ENCODE peak calls at places on chromosomes 2 and 18, in ten cellular contexts. U is cardiac muscle cell; E is WERI-Rb-1; N is thyroid gland; F is heart left ventricle; R is A673; M is gastrocnemius medialis; L is effector memory CD4-positive, alpha-beta T cell; P is AG04450; J is mesendoderm. W is an unnamed sample.

GRCh38 chr2:46164581-46165301 is 132.5 kb upstream of the EPAS1 start:
- DNase-seq in M (peak; percentile 55), N (peak; percentile 38), U (no peak), R (no peak), E (peak; percentile 84), P (peak; percentile 86), L (no peak), F (peak; percentile 85), J (peak; percentile 24), W (no peak)

GRCh38 chr2:109211324-109211723 is 82.3 kb downstream of the SH3RF3 start:
- DNase-seq in L (no peak), N (no peak), P (no peak), E (no peak), R (no peak), U (no peak), M (no peak), J (peak; percentile 52), F (no peak), W (no peak)

GRCh38 chr2:13968811-13969210 is 663.7 kb upstream of the LRATD1 start:
- DNase-seq in E (no peak), P (no peak), M (no peak), L (no peak), F (no peak), N (no peak), J (no peak), U (no peak), R (no peak), W (no peak)

GRCh38 chr2:201228271-201228911 is 31.9 kb upstream of the CASP8 start:
- DNase-seq in J (peak; percentile 47), U (no peak), E (no peak), F (no peak), L (no peak), P (no peak), M (no peak), R (no peak), N (no peak), W (no peak)

GRCh38 chr2:64654063-64654811 is 524 bp upstream of the SERTAD2 start:
- DNase-seq in N (peak; percentile 82), F (peak; percentile 89), P (peak; percentile 44), U (peak; percentile 87), M (peak; percentile 77), R (peak; percentile 92), J (peak; percentile 97), L (peak; percentile 58), E (peak; percentile 78), W (peak; percentile 93)

GRCh38 chr2:85992611-85993010 is 103.8 kb upstream of the ST3GAL5 start:
- DNase-seq in R (no peak), M (no peak), J (no peak), N (no peak), L (no peak), U (no peak), F (no peak), P (no peak), E (no peak), W (no peak)

GRCh38 chr18:62637807-62638687 is 77.3 kb upstream of the PHLPP1 start:
- DNase-seq in U (peak; percentile 16), R (peak; percentile 57), M (no peak), E (peak; percentile 55), N (no peak), J (peak; percentile 62), L (peak; percentile 6), P (no peak), F (no peak), W (no peak)

GRCh38 chr2:119264781-119265692 is 41.4 kb downstream of the STEAP3 start:
- DNase-seq in J (peak; percentile 69), E (peak; percentile 69), R (peak; percentile 54), M (peak; percentile 68), N (peak; percentile 48), F (peak; percentile 37), P (no peak), L (no peak), U (peak; percentile 73), W (no peak)

GRCh38 chr2:110678457-110679336 is 834 bp upstream of the BUB1 start:
- DNase-seq in N (peak; percentile 14), U (peak; percentile 30), P (no peak), M (no peak), E (peak; percentile 13), L (no peak), R (peak; percentile 40), F (no peak), J (peak; percentile 17), W (peak; percentile 44)

GRCh38 chr2:231711677-231712461 is 3.5 kb downstream of the PTMA start:
- DNase-seq in F (no peak), L (peak; percentile 38), M (no peak), N (no peak), E (no peak), U (no peak), R (no peak), P (no peak), J (no peak), W (no peak)

GRCh38 chr2:24253303-24253919 is 78.6 kb downstream of the FAM228A start:
- DNase-seq in M (peak; percentile 39), P (no peak), J (peak; percentile 45), L (no peak), R (peak; percentile 13), U (no peak), E (no peak), F (no peak), N (no peak), W (no peak)

GRCh38 chr2:796151-796955 is 119.1 kb upstream of the TMEM18 start:
- DNase-seq in L (no peak), U (no peak), P (no peak), N (peak; percentile 13), J (no peak), E (no peak), F (no peak), M (no peak), R (no peak), W (no peak)

GRCh38 chr2:226352941-226353558 is 446.6 kb downstream of the IRS1 start:
- DNase-seq in N (no peak), R (no peak), J (no peak), U (no peak), F (no peak), E (no peak), P (no peak), M (peak; percentile 78), L (no peak), W (no peak)

GRCh38 chr2:189538402-189538801 is 42.2 kb downstream of the SLC40A1 start:
- DNase-seq in P (no peak), L (no peak), N (no peak), F (no peak), E (no peak), R (no peak), U (no peak), J (no peak), M (no peak), W (no peak)

GRCh38 chr2:189533274-189534035 is 47.1 kb downstream of the SLC40A1 start:
- DNase-seq in N (no peak), E (no peak), F (no peak), M (no peak), R (no peak), J (no peak), L (no peak), U (no peak), P (no peak), W (no peak)

GRCh38 chr2:189534854-189535253 is 45.7 kb downstream of the SLC40A1 start:
- DNase-seq in U (no peak), J (no peak), P (peak; percentile 26), F (no peak), N (no peak), L (no peak), M (no peak), R (no peak), E (no peak), W (no peak)

GRCh38 chr2:189536830-189537229 is 43.8 kb downstream of the SLC40A1 start:
- DNase-seq in N (no peak), P (no peak), E (no peak), J (no peak), M (no peak), L (no peak), F (no peak), R (no peak), U (no peak), W (no peak)

GRCh38 chr2:189535433-189535832 is 45.2 kb downstream of the SLC40A1 start:
- DNase-seq in U (no peak), M (no peak), E (no peak), N (no peak), L (no peak), J (no peak), P (no peak), R (no peak), F (no peak), W (no peak)
- H3K27ac ChIP-seq in U (no peak overlapping the region), M (no peak overlapping the region), E (no peak overlapping the region), N (no peak overlapping the region), L (no peak overlapping the region), J (no peak overlapping the region), P (no peak overlapping the region), R (no peak overlapping the region), F (no peak overlapping the region), W (no peak overlapping the region)

DNA sequence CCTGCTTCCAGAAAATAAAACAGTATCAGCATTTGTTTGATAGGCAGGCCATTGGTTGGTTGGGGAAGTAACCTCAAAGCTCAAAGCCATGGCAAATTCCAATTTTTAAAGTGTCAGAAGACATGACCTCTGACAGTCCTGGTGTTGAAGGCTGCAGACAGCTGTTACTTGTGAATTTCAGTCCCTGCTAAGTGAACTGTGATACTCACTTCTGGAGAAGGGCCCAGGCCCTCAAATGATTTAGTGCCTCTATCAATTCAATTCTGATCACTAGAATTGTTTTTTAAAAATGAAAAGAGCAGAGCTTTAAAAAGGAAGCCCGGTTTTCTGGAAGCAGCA is 23.1 kb downstream of the MRPL44 start:
- DNase-seq in M (no peak), R (no peak), L (no peak), P (no peak), E (no peak), F (no peak), J (no peak), U (no peak), N (no peak), W (no peak)
- H3K27ac ChIP-seq in M (no peak overlapping the region), R (no peak overlapping the region), L (no peak overlapping the region), P (no peak overlapping the region), E (no peak overlapping the region), F (no peak overlapping the region), J (no peak overlapping the region), U (no peak overlapping the region), N (no peak overlapping the region), W (no peak overlapping the region)

DNA sequence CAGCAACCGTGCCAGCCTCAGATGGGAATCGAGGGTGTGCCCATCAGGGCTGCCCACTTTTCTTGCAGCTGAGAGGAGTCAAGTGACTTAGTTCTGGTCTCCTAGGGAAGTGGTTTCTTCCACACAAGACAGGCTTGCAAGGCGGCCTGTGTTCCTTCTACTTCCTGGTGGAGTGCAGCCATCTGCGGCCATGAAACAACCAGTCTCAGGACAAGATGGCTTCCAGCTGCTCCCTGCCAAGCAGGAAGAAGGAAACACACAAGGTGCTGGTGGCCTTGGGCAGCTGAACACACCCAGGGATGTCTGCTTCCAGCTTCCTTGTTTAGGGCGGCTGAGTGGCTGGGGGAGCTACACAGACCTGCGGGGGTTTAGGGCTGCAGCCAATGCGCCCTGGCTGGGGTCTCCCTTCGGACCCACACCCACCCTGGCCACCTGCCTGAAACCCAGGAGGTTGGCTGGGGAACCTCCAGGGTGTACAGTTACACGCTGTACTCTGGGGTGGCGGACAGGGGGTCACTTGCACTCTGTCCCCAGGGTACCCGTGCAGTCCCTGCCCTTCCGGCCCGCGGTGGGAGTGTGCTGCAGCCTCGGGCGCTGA is 34.7 kb downstream of the PTPN18 start:
- DNase-seq in E (no peak), F (peak; percentile 64), N (peak; percentile 58), R (no peak), U (no peak), J (no peak), L (no peak), P (no peak), M (peak; percentile 37), W (peak; percentile 56)
- H3K27ac ChIP-seq in E (no peak overlapping the region), F (peak overlapping the region; percentile 90), N (peak overlapping the region; percentile 92), R (no peak overlapping the region), U (no peak overlapping the region), J (no peak overlapping the region), L (no peak overlapping the region), P (peak overlapping the region; percentile 80), M (peak overlapping the region; percentile 89), W (peak overlapping the region; percentile 90)

GRCh38 chr18:25876334-25876979 is 214.0 kb downstream of the SS18 start:
- DNase-seq in J (no peak), E (no peak), R (no peak), U (peak; percentile 61), F (no peak), L (no peak), P (no peak), N (no peak), M (no peak), W (no peak)
- H3K27ac ChIP-seq in J (no peak overlapping the region), E (no peak overlapping the region), R (no peak overlapping the region), U (peak overlapping the region; percentile 31), F (no peak overlapping the region), L (no peak overlapping the region), P (no peak overlapping the region), N (no peak overlapping the region), M (no peak overlapping the region), W (no peak overlapping the region)

W was measured in left lung.